ENCODE peak calls at places on chromosomes 11 and 22, in ten cellular contexts. D is cardiac muscle cell; Z is suprapubic skin; S is chondrocyte; L is kidney; X is activated CD8-positive, alpha-beta T cell treated with anti-CD3 and anti-CD28 coated beads for 36 hours; M is Calu3; P is stomach; R is dorsolateral prefrontal cortex; E is tibial artery. K is an unnamed sample.

GRCh38 chr22:50481440-50482106 is at the start of gene ADM2:
- DNase-seq in D (peak; percentile 31), Z (no peak), X (peak; percentile 71), E (no peak), R (no peak), M (peak; percentile 72), L (peak; percentile 84), P (peak; percentile 62), S (no peak), K (no peak)

GRCh38 chr11:110786226-110786902 is 74.1 kb upstream of the ARHGAP20 start:
- DNase-seq in S (no peak), E (no peak), R (no peak), Z (no peak), M (no peak), P (no peak), D (no peak), L (no peak), X (no peak), K (no peak)

GRCh38 chr22:27504854-27505253 is 296.7 kb downstream of the MN1 start:
- DNase-seq in L (peak; percentile 15), S (no peak), X (no peak), D (no peak), E (no peak), R (no peak), P (no peak), M (no peak), Z (no peak), K (no peak)

GRCh38 chr11:123856444-123856843 is 29.0 kb downstream of the TMEM225 start:
- DNase-seq in X (no peak), S (no peak), E (no peak), M (no peak), L (no peak), P (no peak), Z (no peak), R (no peak), D (no peak), K (no peak)

GRCh38 chr22:20810645-20811044 is 36.7 kb downstream of the SERPIND1 start:
- DNase-seq in X (peak; percentile 83), E (no peak), M (no peak), P (no peak), R (no peak), D (no peak), L (no peak), Z (no peak), S (no peak), K (no peak)

GRCh38 chr11:118311518-118311917 is 7.0 kb downstream of the CD3E start:
- DNase-seq in S (no peak), X (no peak), R (no peak), Z (no peak), E (no peak), M (no peak), D (no peak), L (no peak), P (no peak), K (no peak)

GRCh38 chr11:46808804-46809431 is 37.2 kb downstream of the CKAP5 start:
- DNase-seq in E (no peak), P (no peak), Z (no peak), X (no peak), R (no peak), S (no peak), M (no peak), D (no peak), L (no peak), K (no peak)

GRCh38 chr11:129368889-129369672 is 6.6 kb upstream of the BARX2 start:
- DNase-seq in R (no peak), X (no peak), D (peak; percentile 54), S (no peak), P (peak; percentile 65), Z (no peak), L (no peak), E (no peak), M (no peak), K (no peak)

GRCh38 chr11:61378713-61379313 is 13.6 kb upstream of the TMEM216 start:
- DNase-seq in S (no peak), Z (no peak), E (peak; percentile 75), L (no peak), X (no peak), P (no peak), M (no peak), R (no peak), D (no peak), K (no peak)

GRCh38 chr11:66339163-66339675 is 3.0 kb upstream of the RIN1 start:
- DNase-seq in S (peak; percentile 59), E (peak; percentile 10), Z (no peak), R (no peak), P (no peak), L (peak; percentile 50), X (no peak), M (no peak), D (no peak), K (no peak)

GRCh38 chr11:102802341-102802740 is 4.4 kb upstream of the MMP1 start:
- DNase-seq in E (no peak), P (no peak), Z (no peak), L (no peak), X (no peak), S (no peak), M (no peak), D (no peak), R (no peak), K (no peak)

DNA sequence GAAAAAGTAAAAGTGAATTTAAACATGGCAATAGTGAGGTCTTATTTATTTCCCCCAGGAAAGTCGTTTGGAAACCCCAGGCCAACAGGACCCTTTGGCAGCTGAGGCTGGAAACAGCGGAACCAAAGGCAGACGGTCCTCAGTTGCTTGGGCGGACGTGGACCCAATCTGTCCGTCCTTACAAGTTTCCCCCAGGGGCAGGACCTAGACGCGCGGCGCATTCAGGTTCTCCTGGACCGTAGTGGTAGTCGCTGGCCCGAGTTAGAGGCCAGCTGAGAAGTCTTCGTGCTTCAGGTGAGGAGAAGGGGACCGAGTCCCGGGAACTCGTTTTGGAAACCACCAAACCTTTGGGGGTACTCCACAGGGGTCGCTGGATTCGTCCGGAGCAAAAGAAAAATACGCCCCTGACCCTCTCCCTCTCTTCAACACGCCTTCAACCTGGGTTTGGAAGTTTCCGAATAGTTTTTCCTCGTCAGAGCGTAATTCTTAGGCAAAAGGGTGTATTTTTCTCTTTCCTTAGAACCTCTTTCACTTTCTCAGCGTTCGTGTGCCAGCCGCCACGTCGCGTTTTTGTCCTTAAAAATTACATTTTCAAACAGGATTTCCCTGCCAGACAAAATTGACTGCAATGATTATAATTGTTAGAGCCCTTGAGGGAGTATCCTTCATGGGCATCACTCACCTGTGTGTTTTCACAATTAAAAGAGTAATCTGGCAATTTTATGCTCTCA is 2.1 kb downstream of the METTL15 start:
- DNase-seq in S (peak; percentile 75), D (peak; percentile 76), Z (peak; percentile 77), P (peak; percentile 77), M (peak; percentile 78), X (peak; percentile 67), R (peak; percentile 76), L (peak; percentile 88), E (peak; percentile 71), K (no peak)
- TF ChIP-seq CTCF in S (peak; percentile 20), D (no peak), Z (no peak), P (no peak), M (no peak), X (no peak), R (no peak), L (no peak), E (no peak), K (no peak)

DNA sequence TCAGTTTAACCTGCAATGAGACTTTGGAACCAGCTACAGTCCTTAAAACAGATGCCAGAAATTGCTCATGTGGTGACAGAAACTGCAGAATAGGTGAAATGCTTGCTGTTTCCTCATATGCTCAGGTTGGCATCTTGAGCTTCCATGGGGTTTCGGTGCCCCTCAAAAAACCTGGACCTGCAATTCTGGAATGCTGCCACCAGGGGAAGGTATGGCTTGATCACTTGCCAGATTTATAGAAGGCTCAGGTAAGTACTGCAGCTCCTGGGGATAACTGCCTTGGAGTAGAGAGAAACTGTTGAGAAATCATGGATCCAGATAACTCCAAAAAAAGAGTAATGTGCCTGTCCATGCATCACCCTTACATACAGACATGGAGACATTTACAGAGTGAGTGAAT is 113.0 kb downstream of the CTTN start:
- DNase-seq in D (no peak), S (no peak), X (no peak), P (no peak), E (no peak), R (no peak), Z (no peak), L (no peak), M (no peak), K (no peak)
- TF ChIP-seq CTCF in D (no peak), S (no peak), X (no peak), P (no peak), E (no peak), R (no peak), Z (no peak), L (no peak), M (no peak), K (peak; percentile 53)

DNA sequence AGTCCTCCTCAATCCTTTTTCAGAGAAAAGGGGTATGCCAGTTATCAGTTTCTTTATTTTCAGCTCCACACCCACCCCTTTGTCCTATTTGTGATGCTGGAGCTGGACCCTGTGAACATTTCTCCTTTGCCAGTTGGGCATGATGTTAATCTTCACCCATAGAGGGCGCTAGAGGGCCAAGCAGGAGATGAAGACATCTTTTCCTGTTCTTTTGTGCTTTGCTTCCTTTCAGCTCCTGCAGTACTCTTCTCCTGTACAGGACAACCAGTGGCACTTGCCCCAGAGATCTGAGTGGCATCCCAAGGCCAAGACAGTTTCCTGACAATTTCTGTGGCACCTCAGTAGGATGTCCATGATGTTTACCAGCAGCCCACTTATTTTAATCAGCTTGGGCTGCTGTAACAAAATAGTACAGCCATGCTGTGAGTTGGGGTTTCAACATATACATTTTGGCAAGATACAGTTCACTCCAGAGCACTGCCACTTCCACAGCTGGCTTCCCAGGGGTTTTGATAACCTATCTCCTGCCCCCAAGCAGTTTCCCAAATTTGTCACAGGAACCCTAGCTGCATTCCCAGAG is 4.6 kb downstream of the SAA2 start:
- DNase-seq in L (no peak), Z (no peak), R (peak; percentile 14), P (peak; percentile 71), X (peak; percentile 74), S (no peak), E (peak; percentile 42), D (peak; percentile 84), M (peak; percentile 76), K (no peak)
- TF ChIP-seq CTCF in L (peak; percentile 69), Z (peak; percentile 62), R (peak; percentile 61), P (peak; percentile 70), X (peak; percentile 91), S (peak; percentile 87), E (peak; percentile 72), D (peak; percentile 81), M (peak; percentile 83), K (peak; percentile 86)

DNA sequence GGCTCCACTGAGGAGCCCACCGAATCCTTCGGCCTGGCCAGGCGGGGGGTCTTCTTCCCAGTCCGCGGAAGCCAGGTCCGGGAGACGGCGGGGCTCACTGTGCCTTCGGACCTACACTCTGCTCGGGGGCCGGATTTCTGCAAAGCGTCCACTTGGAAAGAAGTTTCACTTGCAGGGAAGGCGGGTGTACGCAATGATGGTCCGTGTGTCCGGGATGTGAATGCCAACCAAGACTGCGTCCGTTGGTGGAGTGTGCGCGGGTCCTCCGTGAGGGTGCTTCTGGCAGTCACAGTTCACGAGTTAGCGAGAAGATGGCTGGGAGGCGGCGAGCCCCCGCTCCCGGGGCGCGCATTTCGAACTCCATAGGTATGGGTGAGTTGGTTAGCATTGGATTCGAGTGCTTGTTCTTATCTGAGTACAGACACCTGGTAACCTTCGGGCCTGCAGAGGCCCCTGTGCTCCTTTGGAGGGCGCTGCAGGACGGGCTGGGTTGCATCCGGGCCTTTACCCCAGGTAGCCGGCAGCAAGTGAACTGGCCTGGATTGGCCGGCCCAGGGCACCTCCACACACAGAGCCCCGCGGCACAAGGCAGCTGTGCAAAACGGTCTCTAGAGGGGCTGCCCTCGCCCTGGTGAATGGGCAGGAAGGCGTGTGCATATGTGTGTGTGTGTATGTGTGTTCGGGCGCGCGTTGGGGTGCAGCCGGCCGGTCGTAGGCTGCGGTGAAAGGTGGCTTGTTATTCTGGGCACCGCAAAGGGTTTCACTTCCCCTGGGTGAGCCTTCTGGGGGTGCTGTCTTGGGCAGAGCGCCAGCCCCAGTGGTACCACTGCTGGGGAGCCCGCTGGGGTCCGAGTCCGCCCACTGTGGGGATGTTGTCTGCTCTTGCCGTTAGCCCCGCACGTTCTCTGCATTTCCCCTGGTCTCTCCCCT is 13.3 kb upstream of the CYP2R1 start:
- DNase-seq in M (no peak), L (peak; percentile 82), R (peak; percentile 54), D (peak; percentile 38), X (peak; percentile 86), Z (peak; percentile 68), E (peak; percentile 25), P (peak; percentile 43), S (peak; percentile 90), K (no peak)
- TF ChIP-seq CTCF in M (no peak), L (peak; percentile 28), R (no peak), D (peak; percentile 60), X (peak; percentile 77), Z (peak; percentile 41), E (no peak), P (no peak), S (peak; percentile 19), K (peak; percentile 1)